ENCODE peak calls at places on chromosome 6, in nine cellular contexts. One of them, this sample, is unnamed.

GRCh38 chr6:82568290-82568993 is 204.8 kb downstream of the TPBG start:
- DNase-seq in AG04450: no peak
- DNase-seq in testis: no peak
- DNase-seq in left ventricle myocardium inferior: no peak
- DNase-seq in HL-60: no peak
- DNase-seq in colonic mucosa: no peak
- DNase-seq in uterus: no peak
- DNase-seq in HCT116: no peak
- DNase-seq in stomach: no peak
- DNase-seq in this sample: no peak

GRCh38 chr6:47414517-47415167 is 62.9 kb upstream of the CD2AP start:
- DNase-seq in AG04450: no peak
- DNase-seq in testis: no peak
- DNase-seq in left ventricle myocardium inferior: no peak
- DNase-seq in HL-60: no peak
- DNase-seq in colonic mucosa: no peak
- DNase-seq in uterus: no peak
- DNase-seq in HCT116: no peak
- DNase-seq in stomach: no peak
- DNase-seq in this sample: no peak

GRCh38 chr6:165722022-165722421 is 59.0 kb upstream of the PDE10A start:
- DNase-seq in AG04450: no peak
- DNase-seq in testis: no peak
- DNase-seq in left ventricle myocardium inferior: no peak
- DNase-seq in HL-60: no peak
- DNase-seq in colonic mucosa: no peak
- DNase-seq in uterus: no peak
- DNase-seq in HCT116: no peak
- DNase-seq in stomach: no peak
- DNase-seq in this sample: no peak

GRCh38 chr6:138211048-138211581 is 7.2 kb downstream of the PBOV1 start:
- DNase-seq in AG04450: no peak
- DNase-seq in testis: no peak
- DNase-seq in left ventricle myocardium inferior: no peak
- DNase-seq in HL-60: no peak
- DNase-seq in colonic mucosa: no peak
- DNase-seq in uterus: no peak
- DNase-seq in HCT116: no peak
- DNase-seq in stomach: no peak
- DNase-seq in this sample: no peak

GRCh38 chr6:129749749-129750120 is 39.8 kb upstream of the ARHGAP18 start:
- DNase-seq in AG04450: no peak
- DNase-seq in testis: no peak
- DNase-seq in left ventricle myocardium inferior: no peak
- DNase-seq in HL-60: peak
- DNase-seq in colonic mucosa: no peak
- DNase-seq in uterus: no peak
- DNase-seq in HCT116: peak
- DNase-seq in stomach: no peak
- DNase-seq in this sample: no peak

GRCh38 chr6:36627801-36628246 is 33.7 kb downstream of the SRSF3 start:
- DNase-seq in AG04450: peak
- DNase-seq in testis: peak
- DNase-seq in left ventricle myocardium inferior: peak
- DNase-seq in HL-60: no peak
- DNase-seq in colonic mucosa: peak
- DNase-seq in uterus: peak
- DNase-seq in HCT116: no peak
- DNase-seq in stomach: peak
- DNase-seq in this sample: peak

GRCh38 chr6:87661016-87661415 is 41.0 kb downstream of the AKIRIN2 start:
- DNase-seq in AG04450: no peak
- DNase-seq in testis: no peak
- DNase-seq in left ventricle myocardium inferior: no peak
- DNase-seq in HL-60: no peak
- DNase-seq in colonic mucosa: no peak
- DNase-seq in uterus: no peak
- DNase-seq in HCT116: no peak
- DNase-seq in stomach: no peak
- DNase-seq in this sample: no peak

GRCh38 chr6:11848852-11849731 is 70.5 kb upstream of the ADTRP start:
- DNase-seq in AG04450: no peak
- DNase-seq in testis: no peak
- DNase-seq in left ventricle myocardium inferior: no peak
- DNase-seq in HL-60: no peak
- DNase-seq in colonic mucosa: no peak
- DNase-seq in uterus: no peak
- DNase-seq in HCT116: no peak
- DNase-seq in stomach: no peak
- DNase-seq in this sample: no peak

GRCh38 chr6:118565317-118565960 is 17.3 kb downstream of the PLN start:
- DNase-seq in AG04450: no peak
- DNase-seq in testis: no peak
- DNase-seq in left ventricle myocardium inferior: no peak
- DNase-seq in HL-60: no peak
- DNase-seq in colonic mucosa: no peak
- DNase-seq in uterus: no peak
- DNase-seq in HCT116: peak
- DNase-seq in stomach: no peak
- DNase-seq in this sample: no peak

GRCh38 chr6:74871757-74872156 is 334.1 kb downstream of the COL12A1 start:
- DNase-seq in AG04450: no peak
- DNase-seq in testis: no peak
- DNase-seq in left ventricle myocardium inferior: no peak
- DNase-seq in HL-60: no peak
- DNase-seq in colonic mucosa: no peak
- DNase-seq in uterus: no peak
- DNase-seq in HCT116: no peak
- DNase-seq in stomach: no peak
- DNase-seq in this sample: no peak

GRCh38 chr6:143135797-143136561 is 75.3 kb downstream of the AIG1 start:
- DNase-seq in AG04450: no peak
- DNase-seq in testis: no peak
- DNase-seq in left ventricle myocardium inferior: no peak
- DNase-seq in HL-60: no peak
- DNase-seq in colonic mucosa: no peak
- DNase-seq in uterus: no peak
- DNase-seq in HCT116: no peak
- DNase-seq in stomach: no peak
- DNase-seq in this sample: no peak
- H3K27ac ChIP-seq in AG04450: no peak
- H3K27ac ChIP-seq in testis: no peak
- H3K27ac ChIP-seq in left ventricle myocardium inferior: no peak
- H3K27ac ChIP-seq in HL-60: no peak
- H3K27ac ChIP-seq in colonic mucosa: no peak
- H3K27ac ChIP-seq in uterus: no peak
- H3K27ac ChIP-seq in HCT116: no peak
- H3K27ac ChIP-seq in stomach: no peak
- H3K27ac ChIP-seq in this sample: no peak

GRCh38 chr6:108673153-108673552 is 112.4 kb downstream of the FOXO3 start:
- DNase-seq in AG04450: no peak
- DNase-seq in testis: no peak
- DNase-seq in left ventricle myocardium inferior: no peak
- DNase-seq in HL-60: no peak
- DNase-seq in colonic mucosa: no peak
- DNase-seq in uterus: no peak
- DNase-seq in HCT116: no peak
- DNase-seq in stomach: no peak
- DNase-seq in this sample: no peak

GRCh38 chr6:108671790-108672189 is 111.1 kb downstream of the FOXO3 start:
- DNase-seq in AG04450: no peak
- DNase-seq in testis: no peak
- DNase-seq in left ventricle myocardium inferior: no peak
- DNase-seq in HL-60: no peak
- DNase-seq in colonic mucosa: no peak
- DNase-seq in uterus: no peak
- DNase-seq in HCT116: no peak
- DNase-seq in stomach: no peak
- DNase-seq in this sample: no peak

GRCh38 chr6:108673602-108674001 is 112.9 kb downstream of the FOXO3 start:
- DNase-seq in AG04450: no peak
- DNase-seq in testis: no peak
- DNase-seq in left ventricle myocardium inferior: no peak
- DNase-seq in HL-60: no peak
- DNase-seq in colonic mucosa: peak
- DNase-seq in uterus: no peak
- DNase-seq in HCT116: peak
- DNase-seq in stomach: peak
- DNase-seq in this sample: no peak

GRCh38 chr6:108669673-108670072 is 109.0 kb downstream of the FOXO3 start:
- DNase-seq in AG04450: no peak
- DNase-seq in testis: no peak
- DNase-seq in left ventricle myocardium inferior: no peak
- DNase-seq in HL-60: no peak
- DNase-seq in colonic mucosa: no peak
- DNase-seq in uterus: no peak
- DNase-seq in HCT116: no peak
- DNase-seq in stomach: no peak
- DNase-seq in this sample: no peak

DNA sequence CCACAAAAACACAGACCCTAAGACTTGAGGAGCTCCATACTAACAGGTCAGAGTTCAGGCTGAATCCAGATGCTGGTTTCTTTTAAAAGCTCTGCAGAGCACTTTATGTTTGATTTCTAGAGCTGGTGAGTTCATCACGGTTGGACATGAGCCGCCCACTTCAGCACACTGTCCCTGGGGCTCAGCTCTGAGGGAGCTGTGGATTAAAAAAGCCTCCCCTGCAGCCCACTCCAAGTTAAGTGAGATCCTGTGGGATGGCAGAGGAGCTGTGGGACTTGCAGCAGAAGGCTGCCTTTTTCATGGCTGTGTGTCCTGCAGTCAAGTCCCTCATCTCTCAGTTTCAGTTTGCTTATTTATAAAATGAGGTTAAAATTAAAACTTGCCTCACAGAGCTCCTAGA is 110.5 kb downstream of the FOXO3 start:
- DNase-seq in AG04450: no peak
- DNase-seq in testis: no peak
- DNase-seq in left ventricle myocardium inferior: no peak
- DNase-seq in HL-60: no peak
- DNase-seq in colonic mucosa: no peak
- DNase-seq in uterus: no peak
- DNase-seq in HCT116: no peak
- DNase-seq in stomach: no peak
- DNase-seq in this sample: no peak
- TF ChIP-seq CTCF in AG04450: no peak
- TF ChIP-seq CTCF in testis: no peak
- TF ChIP-seq CTCF in left ventricle myocardium inferior: no peak
- TF ChIP-seq CTCF in HL-60: no peak
- TF ChIP-seq CTCF in colonic mucosa: no peak
- TF ChIP-seq CTCF in uterus: no peak
- TF ChIP-seq CTCF in HCT116: no peak
- TF ChIP-seq CTCF in stomach: no peak
- TF ChIP-seq CTCF in this sample: no peak

DNA sequence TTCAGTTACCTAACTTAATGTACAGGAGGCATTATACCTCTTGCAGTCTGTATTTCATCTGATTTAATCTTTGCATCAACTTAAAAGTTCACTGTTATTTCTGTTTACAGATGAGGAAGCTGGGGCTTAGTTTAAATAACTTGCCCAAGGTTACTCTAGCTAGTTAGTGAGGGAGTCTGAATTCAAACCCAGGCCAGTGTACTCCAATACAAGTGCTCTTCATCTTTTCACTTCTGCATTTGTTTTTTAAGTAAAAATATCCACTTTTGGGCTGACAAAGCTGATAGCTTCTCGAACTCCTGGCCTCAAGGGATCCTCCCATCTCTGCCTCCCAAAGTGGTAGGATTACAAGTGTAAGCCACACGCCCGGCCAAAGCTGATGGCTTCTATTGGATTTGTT is 23.6 kb downstream of the RREB1 start:
- DNase-seq in AG04450: no peak
- DNase-seq in testis: no peak
- DNase-seq in left ventricle myocardium inferior: no peak
- DNase-seq in HL-60: no peak
- DNase-seq in colonic mucosa: no peak
- DNase-seq in uterus: no peak
- DNase-seq in HCT116: no peak
- DNase-seq in stomach: no peak
- DNase-seq in this sample: no peak
- H3K27ac ChIP-seq in AG04450: no peak
- H3K27ac ChIP-seq in testis: no peak
- H3K27ac ChIP-seq in left ventricle myocardium inferior: no peak
- H3K27ac ChIP-seq in HL-60: peak
- H3K27ac ChIP-seq in colonic mucosa: no peak
- H3K27ac ChIP-seq in uterus: no peak
- H3K27ac ChIP-seq in HCT116: no peak
- H3K27ac ChIP-seq in stomach: no peak
- H3K27ac ChIP-seq in this sample: no peak

GRCh38 chr6:52696418-52696817 is 25.5 kb downstream of the TMEM14A start:
- DNase-seq in AG04450: no peak
- DNase-seq in testis: no peak
- DNase-seq in left ventricle myocardium inferior: no peak
- DNase-seq in HL-60: no peak
- DNase-seq in colonic mucosa: no peak
- DNase-seq in uterus: no peak
- DNase-seq in HCT116: no peak
- DNase-seq in stomach: no peak
- DNase-seq in this sample: no peak

GRCh38 chr6:52694404-52694803 is 23.5 kb downstream of the TMEM14A start:
- DNase-seq in AG04450: no peak
- DNase-seq in testis: no peak
- DNase-seq in left ventricle myocardium inferior: no peak
- DNase-seq in HL-60: no peak
- DNase-seq in colonic mucosa: no peak
- DNase-seq in uterus: no peak
- DNase-seq in HCT116: no peak
- DNase-seq in stomach: no peak
- DNase-seq in this sample: no peak

GRCh38 chr6:52693777-52694176 is 22.9 kb downstream of the TMEM14A start:
- DNase-seq in AG04450: no peak
- DNase-seq in testis: no peak
- DNase-seq in left ventricle myocardium inferior: no peak
- DNase-seq in HL-60: no peak
- DNase-seq in colonic mucosa: no peak
- DNase-seq in uterus: no peak
- DNase-seq in HCT116: no peak
- DNase-seq in stomach: no peak
- DNase-seq in this sample: no peak

GRCh38 chr6:52697903-52698302 is 27.0 kb downstream of the TMEM14A start:
- DNase-seq in AG04450: no peak
- DNase-seq in testis: no peak
- DNase-seq in left ventricle myocardium inferior: no peak
- DNase-seq in HL-60: no peak
- DNase-seq in colonic mucosa: no peak
- DNase-seq in uterus: no peak
- DNase-seq in HCT116: no peak
- DNase-seq in stomach: no peak
- DNase-seq in this sample: no peak
- TF ChIP-seq CTCF in AG04450: peak
- TF ChIP-seq CTCF in testis: no peak
- TF ChIP-seq CTCF in left ventricle myocardium inferior: no peak
- TF ChIP-seq CTCF in HL-60: no peak
- TF ChIP-seq CTCF in colonic mucosa: no peak
- TF ChIP-seq CTCF in uterus: no peak
- TF ChIP-seq CTCF in HCT116: peak
- TF ChIP-seq CTCF in stomach: no peak
- TF ChIP-seq CTCF in this sample: no peak

GRCh38 chr6:152164957-152165356 is 357.5 kb downstream of the ESR1 start:
- DNase-seq in AG04450: no peak
- DNase-seq in testis: no peak
- DNase-seq in left ventricle myocardium inferior: no peak
- DNase-seq in HL-60: no peak
- DNase-seq in colonic mucosa: no peak
- DNase-seq in uterus: no peak
- DNase-seq in HCT116: no peak
- DNase-seq in stomach: no peak
- DNase-seq in this sample: no peak
- H3K27ac ChIP-seq in AG04450: no peak
- H3K27ac ChIP-seq in testis: no peak
- H3K27ac ChIP-seq in left ventricle myocardium inferior: peak
- H3K27ac ChIP-seq in HL-60: no peak
- H3K27ac ChIP-seq in colonic mucosa: no peak
- H3K27ac ChIP-seq in uterus: no peak
- H3K27ac ChIP-seq in HCT116: no peak
- H3K27ac ChIP-seq in stomach: no peak
- H3K27ac ChIP-seq in this sample: no peak

This sample was measured in right lobe of liver.